ENCODE peak calls at places on chromosomes 2 and 18, in five cellular contexts. E, W, T, S and J are unnamed samples.

GRCh38 chr2:235903803-235904637 is 264.2 kb downstream of the GBX2 start:
- DNase-seq in E (no peak), W (no peak), T (no peak), S (no peak), J (no peak)

GRCh38 chr2:235330775-235331438 is 162.9 kb upstream of the AGAP1 start:
- DNase-seq in E (peak), W (no peak), T (no peak), S (no peak), J (no peak)

GRCh38 chr2:197615033-197615652 is 60.2 kb downstream of the RFTN2 start:
- DNase-seq in E (peak), W (peak), T (no peak), S (no peak), J (peak)

GRCh38 chr2:29040552-29040951 is 33.8 kb downstream of the PCARE start:
- DNase-seq in E (no peak), W (no peak), T (no peak), S (no peak), J (no peak)

GRCh38 chr2:109612991-109613921 is 510 bp downstream of the SEPTIN10 start:
- DNase-seq in E (no peak), W (peak), T (no peak), S (peak), J (peak)

GRCh38 chr2:85582467-85582866 is 1.8 kb upstream of the VAMP5 start:
- DNase-seq in E (no peak), W (no peak), T (no peak), S (no peak), J (no peak)

GRCh38 chr18:12948055-12948804 is 419 bp downstream of the SEH1L start:
- DNase-seq in E (peak), W (peak), T (peak), S (peak), J (peak)

GRCh38 chr18:59697236-59697932 is at the start of gene CCBE1:
- DNase-seq in E (peak), W (peak), T (no peak), S (no peak), J (peak)

GRCh38 chr2:172496096-172496709 is 59.7 kb upstream of the PDK1 start:
- DNase-seq in E (no peak), W (no peak), T (peak), S (peak), J (no peak)

GRCh38 chr2:105886029-105886454 is 141.3 kb downstream of the NCK2 start:
- DNase-seq in E (no peak), W (no peak), T (no peak), S (no peak), J (no peak)

GRCh38 chr2:18578033-18578432 is 11.3 kb downstream of the NT5C1B start:
- DNase-seq in E (no peak), W (no peak), T (no peak), S (no peak), J (no peak)

GRCh38 chr2:66567000-66567399 is 132.1 kb downstream of the MEIS1 start:
- DNase-seq in E (no peak), W (no peak), T (no peak), S (no peak), J (no peak)

GRCh38 chr18:76573325-76574025 is 78.4 kb upstream of the ZNF516 start:
- DNase-seq in E (no peak), W (no peak), T (peak), S (no peak), J (no peak)

GRCh38 chr2:29397039-29397438 is 281.8 kb downstream of the CLIP4 start:
- DNase-seq in E (no peak), W (no peak), T (no peak), S (no peak), J (no peak)

GRCh38 chr2:79082987-79083386 is 4.8 kb downstream of the REG1B start:
- DNase-seq in E (no peak), W (no peak), T (no peak), S (no peak), J (no peak)

GRCh38 chr2:135657806-135658582 is 83.7 kb upstream of the UBXN4 start:
- DNase-seq in E (no peak), W (no peak), T (no peak), S (no peak), J (peak)

GRCh38 chr2:55922488-55922887 is 1.1 kb downstream of the EFEMP1 start:
- DNase-seq in E (no peak), W (no peak), T (no peak), S (no peak), J (no peak)

GRCh38 chr2:222268311-222268980 is 30.4 kb downstream of the PAX3 start:
- DNase-seq in E (no peak), W (no peak), T (no peak), S (no peak), J (no peak)

GRCh38 chr18:62586781-62587487 is 64.1 kb downstream of the ZCCHC2 start:
- DNase-seq in E (no peak), W (no peak), T (no peak), S (no peak), J (no peak)